ENCODE peak calls at places on chromosomes 12 and 14, in four cellular contexts. R is HCT116, G is PC-3, Y is GM23248. Z is an unnamed sample.

GRCh38 chr14:54610051-54610977 is 43.4 kb downstream of the SAMD4A start:
- DNase-seq in R (no peak), G (no peak), Y (peak; percentile 77), Z (no peak)

GRCh38 chr14:88039197-88039596 is 34.3 kb downstream of the GPR65 start:
- DNase-seq in R (no peak), G (no peak), Y (no peak), Z (no peak)

GRCh38 chr14:95835331-95835730 is 41.3 kb upstream of the TUNAR start:
- DNase-seq in R (peak; percentile 12), G (no peak), Y (no peak), Z (no peak)

GRCh38 chr12:49342066-49342913 is 4.4 kb upstream of the DNAJC22 start:
- DNase-seq in R (peak; percentile 79), G (peak; percentile 86), Y (peak; percentile 81), Z (peak; percentile 88)

GRCh38 chr14:95207475-95208253 is 50.3 kb upstream of the DICER1 start:
- DNase-seq in R (no peak), G (no peak), Y (no peak), Z (no peak)

GRCh38 chr14:71521736-71522135 is 410.5 kb upstream of the RGS6 start:
- DNase-seq in R (no peak), G (peak; percentile 34), Y (no peak), Z (no peak)

GRCh38 chr12:13882176-13882575 is 99.2 kb downstream of the GRIN2B start:
- DNase-seq in R (no peak), G (no peak), Y (no peak), Z (no peak)

GRCh38 chr12:102539651-102540553 is 59.5 kb upstream of the IGF1 start:
- DNase-seq in R (no peak), G (no peak), Y (peak; percentile 85), Z (no peak)

GRCh38 chr14:47785041-47785440 is 109.6 kb upstream of the MDGA2 start:
- DNase-seq in R (no peak), G (no peak), Y (no peak), Z (no peak)

GRCh38 chr14:91341331-91342242 is 76.0 kb downstream of the CCDC88C start:
- DNase-seq in R (no peak), G (no peak), Y (no peak), Z (no peak)

GRCh38 chr12:40688085-40688725 is 4.0 kb upstream of the CNTN1 start:
- DNase-seq in R (no peak), G (no peak), Y (peak; percentile 5), Z (no peak)

GRCh38 chr14:102957222-102957621 is 34.8 kb downstream of the AMN start:
- DNase-seq in R (no peak), G (no peak), Y (peak; percentile 63), Z (no peak)

GRCh38 chr12:3135522-3136461 is 58.6 kb downstream of the TSPAN9 start:
- DNase-seq in R (peak; percentile 61), G (peak; percentile 69), Y (peak; percentile 74), Z (peak; percentile 52)

GRCh38 chr12:52003591-52003990 is 3.2 kb upstream of the TAMALIN start:
- DNase-seq in R (no peak), G (no peak), Y (no peak), Z (no peak)

GRCh38 chr14:49920935-49921334 is 28.1 kb downstream of the ARF6 start:
- DNase-seq in R (no peak), G (no peak), Y (no peak), Z (no peak)

GRCh38 chr12:3698218-3698974 is 54.5 kb downstream of the CRACR2A start:
- DNase-seq in R (no peak), G (peak; percentile 80), Y (peak; percentile 97), Z (no peak)

GRCh38 chr12:27711312-27711682 is 665 bp downstream of the MRPS35 start:
- DNase-seq in R (no peak), G (peak; percentile 53), Y (no peak), Z (peak; percentile 19)

GRCh38 chr12:112855375-112855774 is 51.4 kb upstream of the OAS1 start:
- DNase-seq in R (peak; percentile 12), G (peak; percentile 45), Y (peak; percentile 14), Z (no peak)

GRCh38 chr14:27688823-27689444 is 1077.7 kb upstream of the FOXG1 start:
- DNase-seq in R (no peak), G (no peak), Y (no peak), Z (no peak)

GRCh38 chr14:43005807-43006206 is 1399.1 kb downstream of the LRFN5 start:
- DNase-seq in R (no peak), G (peak; percentile 48), Y (peak; percentile 32), Z (no peak)

GRCh38 chr14:31880935-31881334 is 196.2 kb upstream of the ARHGAP5 start:
- DNase-seq in R (peak; percentile 12), G (peak; percentile 84), Y (peak; percentile 96), Z (no peak)

GRCh38 chr12:53251477-53252348 is 16.4 kb upstream of the ESPL1 start:
- DNase-seq in R (peak; percentile 48), G (peak; percentile 80), Y (peak; percentile 90), Z (peak; percentile 84)

GRCh38 chr12:15532364-15532977 is 210.2 kb downstream of the PTPRO start:
- DNase-seq in R (peak; percentile 72), G (peak; percentile 77), Y (peak; percentile 84), Z (peak; percentile 64)

GRCh38 chr12:32947203-32947795 is 50.7 kb upstream of the PKP2 start:
- DNase-seq in R (peak; percentile 3), G (peak; percentile 72), Y (no peak), Z (peak; percentile 52)

GRCh38 chr12:94091624-94092023 is 56.8 kb upstream of the PLXNC1 start:
- DNase-seq in R (no peak), G (no peak), Y (peak; percentile 75), Z (no peak)

GRCh38 chr14:99039316-99040041 is 232.5 kb downstream of the BCL11B start:
- DNase-seq in R (no peak), G (no peak), Y (no peak), Z (no peak)

GRCh38 chr12:67647251-67647546 is 1.3 kb upstream of the DYRK2 start:
- DNase-seq in R (no peak), G (no peak), Y (no peak), Z (no peak)

DNA sequence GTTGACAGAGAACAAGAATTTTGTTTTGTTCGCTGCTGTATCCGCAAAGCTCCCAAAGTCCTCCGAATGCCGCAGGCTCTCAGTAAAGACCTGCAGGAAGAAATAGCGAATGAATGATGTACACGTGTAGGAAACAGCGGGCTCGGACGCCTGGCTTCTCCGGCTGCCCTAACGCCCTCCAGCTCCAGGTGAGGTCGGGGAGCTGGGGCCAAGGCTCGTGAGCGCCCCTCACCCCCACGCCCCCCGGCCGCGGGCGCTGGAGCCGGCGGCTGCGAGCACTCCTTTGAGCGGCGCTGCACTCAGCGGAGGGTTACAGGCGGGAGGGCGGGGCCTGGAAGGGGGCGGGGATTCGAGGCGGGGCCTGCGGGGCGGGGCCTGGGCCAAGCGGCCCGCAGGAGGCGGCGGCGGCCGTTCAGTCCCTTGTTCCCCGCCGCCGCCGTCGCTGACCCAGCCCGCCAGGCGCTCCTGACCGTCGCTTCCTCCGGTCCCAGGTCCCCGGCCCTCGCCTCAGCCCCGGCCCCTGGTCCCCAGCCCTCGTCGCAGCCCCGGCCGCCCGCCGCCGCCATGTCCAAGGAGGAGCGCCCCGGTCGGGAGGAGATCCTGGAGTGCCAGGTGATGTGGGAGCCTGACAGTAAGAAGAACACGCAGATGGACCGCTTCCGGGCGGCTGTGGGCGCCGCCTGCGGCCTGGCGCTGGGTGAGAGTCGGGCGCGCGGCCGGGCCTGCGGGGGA is at the start of gene AACS:
- DNase-seq in R (peak; percentile 45), G (peak; percentile 72), Y (peak; percentile 88), Z (peak; percentile 63)
- H2AFZ ChIP-seq in R (peak within 1 kb of the TSS; percentile 96), G (peak within 1 kb of the TSS; percentile 100), Y (peak within 1 kb of the TSS; percentile 89), Z (peak within 1 kb of the TSS; percentile 75)

DNA sequence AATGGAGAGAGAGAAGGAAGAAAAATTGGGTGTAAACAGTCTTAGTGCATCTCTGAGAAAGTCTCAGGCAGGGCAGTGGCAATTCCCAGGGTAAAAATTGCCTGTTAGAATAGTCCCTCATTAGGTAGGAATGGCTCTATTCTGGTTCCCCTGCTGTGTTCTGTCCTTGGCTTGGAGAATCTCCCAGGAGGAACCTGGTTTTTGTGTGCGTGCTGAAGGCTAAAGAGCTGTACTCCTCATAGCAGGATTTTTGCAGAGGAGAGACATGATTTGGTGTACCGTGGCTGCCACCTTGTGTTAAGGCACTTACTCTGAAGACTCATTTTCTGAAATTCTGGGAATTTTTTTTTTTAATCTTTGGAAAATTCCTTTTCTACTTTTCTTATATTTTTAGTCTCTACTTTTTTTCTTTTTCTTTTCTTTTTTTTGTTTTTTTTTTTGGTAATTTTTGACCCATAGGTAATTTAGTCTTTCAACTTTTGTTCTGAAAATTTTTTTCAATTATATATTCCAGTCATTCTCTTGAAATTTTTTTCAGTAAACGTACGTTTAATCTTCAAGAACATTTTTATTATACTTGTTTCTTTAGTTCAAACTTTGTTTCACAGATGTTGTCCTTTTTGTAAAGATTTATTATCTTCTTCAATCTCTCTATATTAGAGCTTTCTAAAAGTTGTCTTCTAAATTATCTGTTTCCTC is 63.8 kb downstream of the FBXO33 start:
- DNase-seq in R (peak; percentile 44), G (peak; percentile 78), Y (peak; percentile 83), Z (no peak)
- TF ChIP-seq EZH2phosphoT487 in R (no peak), G (no peak), Y (no peak), Z (no peak)

GRCh38 chr12:58283553-58283952 is 342.2 kb downstream of the ATP23 start:
- DNase-seq in R (no peak), G (no peak), Y (no peak), Z (no peak)
- H2AFZ ChIP-seq in R (no peak overlapping the region), G (no peak overlapping the region), Y (no peak overlapping the region), Z (no peak overlapping the region)

GRCh38 chr12:31578632-31579031 is 12.3 kb downstream of the DENND5B start:
- DNase-seq in R (no peak), G (no peak), Y (peak; percentile 75), Z (no peak)
- TF ChIP-seq EZH2phosphoT487 in R (no peak), G (no peak), Y (peak; percentile 28), Z (no peak)

GRCh38 chr12:8154526-8154925 is 2.3 kb upstream of the ZNF705A start:
- DNase-seq in R (no peak), G (no peak), Y (no peak), Z (peak; percentile 63)

GRCh38 chr12:8157484-8158198 is 826 bp downstream of the ZNF705A start:
- DNase-seq in R (no peak), G (no peak), Y (no peak), Z (no peak)

GRCh38 chr12:8156845-8157244 is at the start of gene ZNF705A:
- DNase-seq in R (no peak), G (peak; percentile 56), Y (peak; percentile 51), Z (no peak)

DNA sequence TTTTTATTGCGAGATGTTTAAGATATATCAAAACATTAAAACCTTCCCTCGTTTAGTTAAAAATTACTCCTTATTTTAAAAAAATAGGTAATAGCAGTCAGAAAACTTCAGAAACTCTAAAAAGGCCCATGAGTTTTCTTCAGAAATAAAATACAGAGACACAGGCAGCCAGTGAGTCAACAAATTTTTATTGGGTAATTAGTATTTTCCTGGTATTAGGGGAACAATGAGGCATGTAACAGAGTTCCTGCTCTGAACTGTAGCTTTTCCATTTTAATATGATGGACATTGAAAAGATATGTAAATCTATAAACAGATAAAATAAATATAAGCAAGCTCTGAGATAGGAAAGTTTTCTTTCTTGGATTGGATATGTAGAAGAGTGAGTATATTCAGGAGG is 399 bp upstream of the ZNF705A start:
- DNase-seq in R (no peak), G (peak; percentile 17), Y (peak; percentile 14), Z (no peak)
- H2AFZ ChIP-seq in R (peak overlapping the region; percentile 52), G (peak overlapping the region; percentile 71), Y (peak overlapping the region; percentile 19), Z (no peak overlapping the region)

DNA sequence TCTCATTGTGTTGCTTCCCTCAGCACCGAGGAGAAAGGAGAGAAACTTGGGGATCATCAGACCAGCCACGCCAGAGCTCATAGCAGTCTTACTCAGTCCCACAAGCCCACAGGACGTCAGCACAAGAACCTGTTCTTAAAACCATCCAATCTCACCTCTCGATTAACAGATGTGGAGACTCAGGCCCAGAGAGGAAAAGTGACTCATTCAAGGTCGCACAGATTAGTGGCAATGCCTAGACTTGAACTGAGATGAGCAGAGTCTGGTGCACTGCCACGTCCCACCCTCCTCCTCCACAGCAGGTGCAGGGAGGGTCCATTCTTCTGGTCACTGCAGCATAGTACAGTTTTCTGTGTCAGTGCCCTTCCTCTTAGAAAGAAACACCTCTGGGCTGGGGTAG is 154.9 kb upstream of the PZP start:
- DNase-seq in R (no peak), G (no peak), Y (no peak), Z (no peak)
- TF ChIP-seq EZH2phosphoT487 in R (no peak), G (no peak), Y (no peak), Z (no peak)